ENCODE peak calls at places on chromosomes 6 and 20, in five cellular contexts. Q is astrocyte of the spinal cord, R is stomach, X is AG04449, E is epithelial cell of esophagus. O is an unnamed sample.
A peak's percentile ranks its signal among the peaks of the same experiment; 100 is the strongest.

GRCh38 chr6:84137051-84137375 is 90.4 kb downstream of the CEP162 start:
- DNase-seq in Q (peak; percentile 92), R (no peak), X (peak; percentile 31), E (peak; percentile 29), O (no peak)

GRCh38 chr6:144578385-144579350 is 293.5 kb downstream of the UTRN start:
- DNase-seq in Q (no peak), R (no peak), X (no peak), E (peak; percentile 53), O (no peak)

GRCh38 chr6:119174879-119175817 is 96.7 kb upstream of the FAM184A start:
- DNase-seq in Q (peak; percentile 14), R (no peak), X (peak; percentile 14), E (no peak), O (no peak)

GRCh38 chr20:6604179-6604578 is 163.3 kb upstream of the BMP2 start:
- DNase-seq in Q (no peak), R (no peak), X (no peak), E (no peak), O (no peak)

GRCh38 chr20:2984956-2985661 is 58.3 kb upstream of the GNRH2 start:
- DNase-seq in Q (peak; percentile 64), R (no peak), X (peak; percentile 26), E (peak; percentile 82), O (no peak)

GRCh38 chr20:25372584-25373336 is 17.9 kb downstream of the ABHD12 start:
- DNase-seq in Q (peak; percentile 95), R (no peak), X (peak; percentile 83), E (peak; percentile 92), O (no peak)

GRCh38 chr6:39377530-39377929 is 55.0 kb upstream of the KCNK16 start:
- DNase-seq in Q (peak; percentile 76), R (no peak), X (peak; percentile 36), E (peak; percentile 63), O (peak; percentile 77)

GRCh38 chr20:24955045-24955444 is 6.0 kb downstream of the CST7 start:
- DNase-seq in Q (no peak), R (peak; percentile 20), X (no peak), E (no peak), O (no peak)

GRCh38 chr6:107819976-107820551 is 4.0 kb downstream of the SCML4 start:
- DNase-seq in Q (no peak), R (no peak), X (no peak), E (peak; percentile 88), O (no peak)

GRCh38 chr6:166151798-166152197 is 15.9 kb downstream of the TBXT start:
- DNase-seq in Q (no peak), R (no peak), X (no peak), E (no peak), O (no peak)

GRCh38 chr6:73732845-73733675 is 37.1 kb downstream of the CD109 start:
- DNase-seq in Q (peak; percentile 73), R (peak; percentile 59), X (no peak), E (peak; percentile 71), O (peak; percentile 77)

GRCh38 chr20:15113374-15113773 is 776.0 kb upstream of the FLRT3 start:
- DNase-seq in Q (no peak), R (no peak), X (no peak), E (no peak), O (no peak)

GRCh38 chr20:37042986-37043972 is 52.5 kb downstream of the RBL1 start:
- DNase-seq in Q (no peak), R (no peak), X (no peak), E (no peak), O (no peak)

GRCh38 chr6:83006270-83006905 is 59.3 kb downstream of the UBE3D start:
- DNase-seq in Q (no peak), R (no peak), X (no peak), E (no peak), O (no peak)

GRCh38 chr6:45423901-45424627 is 46.3 kb upstream of the SUPT3H start:
- DNase-seq in Q (no peak), R (peak; percentile 36), X (no peak), E (peak; percentile 28), O (no peak)

GRCh38 chr6:128597956-128598355 is 77.6 kb upstream of the PTPRK start:
- DNase-seq in Q (no peak), R (no peak), X (no peak), E (peak; percentile 92), O (no peak)

GRCh38 chr20:43938932-43939761 is 24.5 kb downstream of the TOX2 start:
- DNase-seq in Q (peak; percentile 99), R (no peak), X (peak; percentile 98), E (peak; percentile 95), O (peak; percentile 82)

GRCh38 chr6:70413829-70414494 is 654 bp downstream of the FAM135A start:
- DNase-seq in Q (peak; percentile 25), R (no peak), X (no peak), E (peak; percentile 26), O (no peak)

GRCh38 chr6:42344756-42345155 is 107.0 kb downstream of the TRERF1 start:
- DNase-seq in Q (no peak), R (no peak), X (no peak), E (no peak), O (no peak)

GRCh38 chr20:23212011-23212410 is 125.9 kb upstream of the CD93 start:
- DNase-seq in Q (no peak), R (no peak), X (no peak), E (no peak), O (no peak)

GRCh38 chr6:128979061-128979460 is 96.1 kb downstream of the LAMA2 start:
- DNase-seq in Q (no peak), R (no peak), X (no peak), E (no peak), O (no peak)

GRCh38 chr20:33438481-33438880 is 5.1 kb downstream of the SNTA1 start:
- DNase-seq in Q (no peak), R (no peak), X (no peak), E (no peak), O (no peak)

GRCh38 chr6:842141-842540 is 149.2 kb upstream of the EXOC2 start:
- DNase-seq in Q (peak; percentile 54), R (no peak), X (no peak), E (no peak), O (no peak)

GRCh38 chr20:17680128-17680835 is 1.8 kb downstream of the RRBP1 start:
- DNase-seq in Q (no peak), R (peak; percentile 74), X (no peak), E (peak; percentile 68), O (peak; percentile 57)
- TF ChIP-seq CTCF in Q (no peak), R (no peak), X (no peak), E (no peak), O (no peak)

GRCh38 chr6:34969662-34970265 is 80.7 kb downstream of the ANKS1A start:
- DNase-seq in Q (no peak), R (no peak), X (no peak), E (peak; percentile 85), O (no peak)

GRCh38 chr6:34961574-34961973 is 72.5 kb downstream of the ANKS1A start:
- DNase-seq in Q (no peak), R (no peak), X (no peak), E (no peak), O (no peak)

GRCh38 chr6:34967461-34967860 is 78.4 kb downstream of the ANKS1A start:
- DNase-seq in Q (no peak), R (no peak), X (no peak), E (no peak), O (no peak)

GRCh38 chr6:34961082-34961481 is 72.0 kb downstream of the ANKS1A start:
- DNase-seq in Q (no peak), R (no peak), X (no peak), E (no peak), O (no peak)

GRCh38 chr6:34964564-34964963 is 75.5 kb downstream of the ANKS1A start:
- DNase-seq in Q (peak; percentile 30), R (no peak), X (no peak), E (no peak), O (no peak)
- H3K4me3 ChIP-seq in Q (no peak overlapping the region), R (no peak overlapping the region), X (no peak overlapping the region), E (no peak overlapping the region), O (no peak overlapping the region)

GRCh38 chr6:37696841-37697735 is 595 bp downstream of the MDGA1 start:
- DNase-seq in Q (peak; percentile 22), R (peak; percentile 30), X (no peak), E (peak; percentile 18), O (no peak)
- TF ChIP-seq CTCF in Q (no peak), R (no peak), X (no peak), E (no peak), O (peak; percentile 2)

DNA sequence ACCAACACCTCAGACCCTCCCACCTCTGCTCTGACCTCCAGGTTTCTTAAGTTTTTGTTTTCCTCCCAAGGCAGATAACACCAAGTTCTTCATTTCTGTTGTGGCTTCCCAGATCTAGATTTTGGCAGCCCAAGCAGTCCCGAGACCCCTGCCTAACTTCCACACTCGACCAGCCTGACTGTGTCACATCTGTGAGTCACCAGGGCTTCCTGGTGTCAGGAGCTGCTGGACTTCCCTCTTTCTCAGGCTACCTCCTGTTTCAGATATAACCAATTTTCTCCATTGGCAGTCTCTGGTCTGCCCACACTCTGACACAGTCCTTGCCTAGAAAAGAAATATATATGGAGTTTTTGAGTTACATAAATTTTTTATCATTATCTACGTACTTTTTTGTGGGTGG is 46.1 kb upstream of the CCN6 start:
- DNase-seq in Q (no peak), R (no peak), X (no peak), E (no peak), O (peak; percentile 62)
- H3K4me3 ChIP-seq in Q (no peak overlapping the region), R (no peak overlapping the region), X (no peak overlapping the region), E (no peak overlapping the region), O (no peak overlapping the region)

GRCh38 chr6:15893556-15894253 is 230.9 kb upstream of the DTNBP1 start:
- DNase-seq in Q (peak; percentile 37), R (no peak), X (no peak), E (peak; percentile 46), O (no peak)
- TF ChIP-seq CTCF in Q (peak; percentile 42), R (peak; percentile 25), X (peak; percentile 5), E (peak; percentile 34), O (no peak)

GRCh38 chr20:53940883-53941546 is 129.4 kb downstream of the BCAS1 start:
- DNase-seq in Q (peak; percentile 94), R (no peak), X (peak; percentile 64), E (peak; percentile 53), O (peak; percentile 47)
- H3K4me3 ChIP-seq in Q (no peak overlapping the region), R (no peak overlapping the region), X (no peak overlapping the region), E (no peak overlapping the region), O (no peak overlapping the region)